ENCODE peak calls at places on chromosomes 13 and 19, in four cellular contexts. N is spleen, V is fibroblast of lung, L is testis. B is an unnamed sample.

GRCh38 chr13:76379341-76380105 is 506.7 kb downstream of the KCTD12 start:
- DNase-seq in N (no peak), V (no peak), L (no peak), B (no peak)

GRCh38 chr19:41705393-41706174 is 2.8 kb upstream of the CEACAM5 start:
- DNase-seq in N (no peak), V (peak; percentile 4), L (peak; percentile 21), B (peak; percentile 59)

GRCh38 chr13:87923713-87924112 is 252.5 kb downstream of the SLITRK5 start:
- DNase-seq in N (no peak), V (no peak), L (no peak), B (no peak)

GRCh38 chr19:33291623-33292534 is 10.5 kb downstream of the CEBPA start:
- DNase-seq in N (peak; percentile 66), V (no peak), L (no peak), B (peak; percentile 76)

GRCh38 chr13:52646967-52647366 is 4.7 kb downstream of the HNRNPA1L2 start:
- DNase-seq in N (no peak), V (no peak), L (no peak), B (no peak)

GRCh38 chr13:43405457-43405856 is 381.3 kb downstream of the ENOX1 start:
- DNase-seq in N (no peak), V (peak; percentile 76), L (no peak), B (no peak)

GRCh38 chr13:100537951-100538462 is 50.6 kb downstream of the GGACT start:
- DNase-seq in N (no peak), V (no peak), L (no peak), B (no peak)

GRCh38 chr19:8506402-8506957 is 4.0 kb upstream of the PRAM1 start:
- DNase-seq in N (no peak), V (no peak), L (no peak), B (no peak)

GRCh38 chr19:41886761-41887710 is 4.1 kb downstream of the ARHGEF1 start:
- DNase-seq in N (peak; percentile 91), V (no peak), L (no peak), B (no peak)

GRCh38 chr19:10751109-10751972 is 33.5 kb downstream of the DNM2 start:
- DNase-seq in N (no peak), V (no peak), L (peak; percentile 41), B (peak; percentile 72)

GRCh38 chr19:10753305-10753704 is 35.4 kb downstream of the DNM2 start:
- DNase-seq in N (no peak), V (no peak), L (no peak), B (no peak)

GRCh38 chr19:10752913-10753285 is 35.0 kb downstream of the DNM2 start:
- DNase-seq in N (no peak), V (no peak), L (no peak), B (no peak)

GRCh38 chr19:10749435-10750384 is 31.8 kb downstream of the DNM2 start:
- DNase-seq in N (no peak), V (no peak), L (no peak), B (peak; percentile 92)

DNA sequence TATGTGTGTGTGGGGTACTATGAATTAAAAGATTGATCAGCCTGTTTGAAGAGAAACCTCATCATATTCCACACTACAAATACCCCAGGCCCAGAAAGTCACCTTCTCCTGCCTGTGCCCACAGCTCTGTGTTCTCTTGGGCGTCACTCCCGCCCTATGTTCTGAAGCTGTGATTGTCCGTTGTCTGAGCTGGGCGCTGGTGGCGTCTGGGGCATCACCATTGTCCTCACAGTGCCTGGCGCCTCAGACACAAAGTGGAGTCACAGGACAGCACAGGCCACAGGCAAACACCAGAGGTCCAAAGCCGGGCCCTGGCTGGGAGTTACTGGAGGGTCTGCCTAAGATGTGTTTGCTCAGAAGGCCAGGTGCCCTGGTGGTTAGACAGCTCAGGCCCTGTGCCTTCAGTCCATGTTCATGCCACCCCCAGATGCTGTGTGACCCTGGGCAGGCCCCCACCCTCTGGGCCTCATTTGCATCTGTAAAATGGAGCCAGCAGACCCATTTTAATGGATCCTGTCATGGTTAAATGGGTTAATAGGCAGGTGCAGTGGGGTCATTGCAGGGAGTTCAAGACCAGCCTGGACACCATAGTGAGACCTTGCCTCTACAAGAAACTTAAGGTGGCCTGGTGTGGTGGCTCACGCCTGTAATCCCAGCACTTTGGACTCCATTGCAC is 34.5 kb downstream of the DNM2 start:
- DNase-seq in N (no peak), V (no peak), L (peak; percentile 50), B (no peak)
- H3K27ac ChIP-seq in N (peak overlapping the region; percentile 83), V (no peak overlapping the region), L (peak overlapping the region; percentile 70), B (peak overlapping the region; percentile 95)

GRCh38 chr13:110681868-110682550 is 23.9 kb downstream of the CARS2 start:
- DNase-seq in N (peak; percentile 61), V (no peak), L (no peak), B (no peak)

GRCh38 chr13:110683921-110684320 is 22.0 kb downstream of the CARS2 start:
- DNase-seq in N (peak; percentile 40), V (no peak), L (no peak), B (no peak)

GRCh38 chr13:110682746-110683145 is 23.2 kb downstream of the CARS2 start:
- DNase-seq in N (peak; percentile 69), V (no peak), L (no peak), B (no peak)

GRCh38 chr13:110684388-110685056 is 21.4 kb downstream of the CARS2 start:
- DNase-seq in N (peak; percentile 35), V (no peak), L (no peak), B (no peak)

GRCh38 chr13:110683203-110683883 is 22.6 kb downstream of the CARS2 start:
- DNase-seq in N (peak; percentile 21), V (no peak), L (peak; percentile 38), B (no peak)
- TF ChIP-seq CTCF in N (peak; percentile 80), V (peak; percentile 32), L (no peak), B (peak; percentile 64)

GRCh38 chr19:1274852-1275259 is 474 bp upstream of the FAM174C start:
- DNase-seq in N (no peak), V (no peak), L (no peak), B (no peak)

GRCh38 chr19:1272423-1273262 is 2.7 kb upstream of the FAM174C start:
- DNase-seq in N (no peak), V (no peak), L (no peak), B (no peak)

GRCh38 chr19:1274081-1274851 is 1.1 kb upstream of the FAM174C start:
- DNase-seq in N (peak; percentile 90), V (no peak), L (no peak), B (no peak)

GRCh38 chr19:1271528-1272422 is 2.6 kb downstream of the CIRBP start:
- DNase-seq in N (peak; percentile 83), V (no peak), L (no peak), B (no peak)

DNA sequence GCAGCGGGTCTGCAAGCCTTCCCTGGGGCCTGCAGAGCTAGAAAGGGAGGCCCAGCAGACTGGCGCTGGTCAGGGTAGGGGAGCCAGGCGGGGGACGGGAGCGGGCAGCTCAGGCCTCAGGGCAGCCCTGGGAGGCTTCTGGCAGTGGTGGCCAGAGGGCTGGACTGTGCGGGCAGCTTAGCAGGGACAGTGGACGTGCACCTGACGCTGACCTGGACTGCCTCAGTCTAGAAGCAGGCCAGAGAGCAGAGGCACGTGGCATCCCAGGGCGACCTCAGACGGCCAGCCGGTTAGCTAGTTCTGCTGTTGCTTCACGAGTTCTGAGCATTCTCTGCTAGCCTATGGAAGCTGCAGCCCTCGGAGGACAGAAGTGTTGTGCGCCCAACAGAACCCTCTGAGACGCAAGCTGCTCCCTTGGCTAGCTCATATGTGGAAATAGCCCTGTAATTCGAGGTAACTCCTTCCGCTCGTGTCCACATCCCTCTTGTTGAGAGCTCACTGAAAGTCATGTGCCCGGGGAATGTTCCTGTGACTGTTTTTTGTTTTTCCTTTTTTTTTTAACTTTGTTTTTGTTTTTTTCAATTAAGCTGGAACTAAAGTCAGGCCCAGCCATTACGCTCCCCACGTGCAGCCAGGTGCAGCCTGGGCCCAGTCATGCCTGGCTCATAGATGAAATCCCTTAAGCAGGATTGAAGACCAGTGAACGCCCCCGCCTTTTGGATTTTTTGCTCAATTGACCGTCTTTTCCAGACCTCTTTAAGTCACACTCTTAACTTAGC is 1.9 kb upstream of the FAM174C start:
- DNase-seq in N (peak; percentile 79), V (no peak), L (no peak), B (no peak)
- H3K4me1 ChIP-seq in N (peaks cover 65% of the 10 kb centered on the region), V (peaks cover 37% of the 10 kb centered on the region), L (peaks cover 63% of the 10 kb centered on the region), B (peaks cover 49% of the 10 kb centered on the region)

GRCh38 chr19:14015454-14016035 is 9.4 kb upstream of the RFX1 start:
- DNase-seq in N (no peak), V (no peak), L (no peak), B (no peak)
- H3K27ac ChIP-seq in N (no peak overlapping the region), V (no peak overlapping the region), L (no peak overlapping the region), B (no peak overlapping the region)

GRCh38 chr19:4369888-4370260 is 26.5 kb downstream of the MPND start:
- DNase-seq in N (peak; percentile 93), V (peak; percentile 56), L (peak; percentile 33), B (peak; percentile 68)
- TF ChIP-seq CTCF in N (peak; percentile 29), V (peak; percentile 52), L (no peak), B (no peak)

DNA sequence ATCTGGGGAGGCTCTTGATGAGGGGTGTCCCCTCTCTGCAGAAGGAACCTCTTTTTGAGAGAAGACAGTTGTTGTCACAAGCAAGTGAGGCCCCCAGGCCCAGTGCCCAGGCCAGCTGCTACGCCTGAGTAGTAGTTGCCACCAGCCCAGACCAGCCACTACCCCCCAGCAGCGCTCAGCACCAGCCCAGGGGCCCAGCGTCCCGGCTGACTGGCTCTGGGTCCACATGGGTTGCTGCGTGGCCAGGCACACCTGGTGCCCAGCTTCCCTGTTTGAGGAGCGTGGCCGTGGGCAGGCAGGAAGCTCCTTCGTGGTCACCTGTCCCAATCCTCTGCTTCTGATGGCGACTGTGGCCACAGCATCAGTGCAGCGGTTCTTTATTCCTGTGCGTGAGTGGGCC is 84.7 kb downstream of the KDM4B start:
- DNase-seq in N (no peak), V (no peak), L (no peak), B (no peak)
- H3K4me1 ChIP-seq in N (no peaks in the 10 kb centered on the region), V (peaks cover 2% of the 10 kb centered on the region), L (peaks cover 17% of the 10 kb centered on the region), B (peaks cover 8% of the 10 kb centered on the region)